ENCODE peak calls at places on chromosome 3, in four cellular contexts. X, C, D and U are unnamed samples.

GRCh38 chr3:126021224-126021623 is 52.2 kb downstream of the ROPN1B start:
- DNase-seq in X (no peak), C (no peak), D (no peak), U (no peak)

GRCh38 chr3:18656410-18656809 is 231.3 kb upstream of the SATB1 start:
- DNase-seq in X (no peak), C (no peak), D (no peak), U (no peak)

GRCh38 chr3:126573492-126574117 is 14.9 kb upstream of the C3orf22 start:
- DNase-seq in X (no peak), C (no peak), D (no peak), U (peak)

GRCh38 chr3:28575100-28575747 is 226.6 kb upstream of the AZI2 start:
- DNase-seq in X (peak), C (peak), D (no peak), U (no peak)

GRCh38 chr3:66638717-66639116 is 137.9 kb upstream of the LRIG1 start:
- DNase-seq in X (no peak), C (no peak), D (peak), U (no peak)

GRCh38 chr3:101518421-101518871 is 5.4 kb upstream of the SENP7 start:
- DNase-seq in X (no peak), C (no peak), D (peak), U (peak)

GRCh38 chr3:190586631-190587000 is 72.7 kb downstream of the IL1RAP start:
- DNase-seq in X (no peak), C (no peak), D (peak), U (peak)

GRCh38 chr3:14403636-14404395 is 1.4 kb downstream of the SLC6A6 start:
- DNase-seq in X (peak), C (no peak), D (no peak), U (no peak)

GRCh38 chr3:5787863-5788488 is 600.5 kb downstream of the EDEM1 start:
- DNase-seq in X (peak), C (no peak), D (peak), U (no peak)

GRCh38 chr3:61181874-61182273 is 69.4 kb downstream of the FHIT start:
- DNase-seq in X (no peak), C (no peak), D (peak), U (peak)

GRCh38 chr3:142175478-142175877 is 26.1 kb upstream of the TFDP2 start:
- DNase-seq in X (no peak), C (no peak), D (no peak), U (no peak)

GRCh38 chr3:142180761-142181362 is 31.5 kb upstream of the TFDP2 start:
- DNase-seq in X (no peak), C (no peak), D (peak), U (peak)
- TF ChIP-seq CTCF in X (peak), C (no peak), D (peak), U (peak)

DNA sequence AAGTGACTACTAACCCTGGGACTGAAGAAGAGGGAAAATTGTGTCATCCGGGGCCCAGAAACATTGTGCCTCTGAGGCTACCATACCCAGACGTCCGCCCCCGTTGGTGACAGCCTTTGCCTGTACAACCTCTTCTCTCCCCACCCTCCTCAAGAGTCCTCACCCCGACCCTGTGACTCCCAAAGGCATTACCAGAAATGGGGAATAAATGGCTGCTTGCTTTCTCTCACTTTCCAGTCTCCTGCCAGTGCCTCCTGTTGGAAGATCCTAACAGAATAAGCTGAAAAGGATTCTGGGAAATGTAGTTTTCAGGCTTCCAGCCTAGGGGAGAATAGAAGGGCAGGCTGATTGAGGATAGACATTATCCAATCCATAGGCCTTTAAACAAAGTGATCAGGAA is 30.8 kb upstream of the SLC25A36 start:
- DNase-seq in X (no peak), C (no peak), D (no peak), U (peak)
- H3K4me3 ChIP-seq in X (no peak), C (no peak), D (no peak), U (no peak)

GRCh38 chr3:81684739-81685395 is 76.6 kb downstream of the GBE1 start:
- DNase-seq in X (no peak), C (no peak), D (no peak), U (peak)
- TF ChIP-seq CTCF in X (no peak), C (no peak), D (no peak), U (no peak)

DNA sequence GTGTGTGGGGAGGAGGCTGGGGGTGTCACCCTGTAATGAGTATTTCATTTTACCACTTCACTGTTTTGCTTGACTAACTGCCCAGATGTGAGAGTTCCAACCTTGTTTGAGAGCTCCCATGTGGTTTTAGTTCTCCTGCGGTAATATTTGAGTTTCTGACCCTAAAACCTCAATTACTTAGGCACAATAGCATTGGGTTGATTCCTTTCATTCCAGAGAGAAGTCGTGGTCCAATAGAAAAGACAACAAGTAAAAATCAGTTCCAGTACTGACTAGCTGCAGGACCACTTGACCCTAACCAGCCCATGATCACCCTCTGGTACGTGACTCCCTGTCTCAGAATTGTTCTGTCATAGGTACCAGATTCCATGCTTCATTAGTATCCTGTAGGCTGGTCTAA is 630.4 kb downstream of the CADM2 start:
- DNase-seq in X (no peak), C (no peak), D (no peak), U (peak)
- H3K4me3 ChIP-seq in X (no peak), C (no peak), D (no peak), U (no peak)